ENCODE peak calls at places on chromosome X, in four cellular contexts. G is A549, I is HepG2, V is GM12878. S is an unnamed sample.

GRCh38 chrX:133402042-133402453 is 13.2 kb downstream of the GPC4 start:
- DNase-seq in I (no peak), G (no peak), V (no peak), S (no peak)

GRCh38 chrX:49171752-49172279 is at the start of gene PLP2:
- DNase-seq in I (no peak), G (no peak), V (no peak), S (peak)

GRCh38 chrX:40088299-40088625 is 9.5 kb downstream of the BCOR start:
- DNase-seq in V (no peak), I (no peak), G (no peak), S (no peak)

GRCh38 chrX:134936542-134936941 is 54.2 kb upstream of the SMIM10 start:
- DNase-seq in G (no peak), V (no peak), I (peak), S (no peak)

GRCh38 chrX:154018518-154019060 is 1.1 kb downstream of the IRAK1 start:
- DNase-seq in G (no peak), I (no peak), V (no peak), S (peak)

GRCh38 chrX:70013483-70014222 is 36.1 kb downstream of the AWAT2 start:
- DNase-seq in G (no peak), V (no peak), I (no peak), S (no peak)

GRCh38 chrX:74160816-74161215 is 143.2 kb upstream of the ZCCHC13 start:
- DNase-seq in G (no peak), V (no peak), I (no peak), S (no peak)

GRCh38 chrX:13009256-13009655 is 34.3 kb downstream of the TMSB4X start:
- DNase-seq in V (no peak), G (no peak), I (no peak), S (no peak)

GRCh38 chrX:53538781-53539180 is 104.6 kb upstream of the HSD17B10 start:
- DNase-seq in G (no peak), V (no peak), I (no peak), S (no peak)

GRCh38 chrX:2401590-2402360 is 99.0 kb downstream of the DHRSX start:
- DNase-seq in I (peak), G (no peak), V (no peak), S (no peak)
- TF ChIP-seq CEBPB in I (no peak), G (no peak), V (no peak), S (no peak)

GRCh38 chrX:37380920-37381319 is 31.8 kb downstream of the PRRG1 start:
- DNase-seq in G (peak), V (no peak), I (peak), S (peak)
- TF ChIP-seq POLR2AphosphoS2 in G (no peak), V (no peak), I (no peak), S (no peak)

DNA sequence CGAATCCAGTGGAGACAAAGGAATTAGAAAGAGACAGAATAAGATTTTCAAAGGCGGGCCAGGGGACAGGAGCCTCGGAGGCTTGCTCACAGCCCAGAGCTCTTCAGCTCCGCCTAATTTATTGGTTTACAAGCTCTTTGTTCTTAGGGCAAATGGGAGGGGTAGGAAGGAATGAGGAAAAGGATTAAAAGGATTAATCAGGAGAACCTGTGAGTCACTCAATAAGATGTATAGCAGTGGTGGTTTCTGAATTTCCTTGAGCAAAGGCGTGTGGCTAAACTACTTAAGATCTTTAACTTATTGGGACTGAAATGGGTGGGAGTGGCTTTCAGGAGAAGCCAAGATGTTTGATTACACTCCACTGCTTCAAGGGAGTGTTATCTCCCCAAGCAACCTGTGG is 456.0 kb upstream of the SPANXN1 start:
- DNase-seq in V (no peak), I (no peak), G (no peak), S (no peak)
- TF ChIP-seq CEBPB in V (no peak), I (no peak), G (no peak), S (no peak)

GRCh38 chrX:130179579-130180215 is 7.9 kb downstream of the RAB33A start:
- DNase-seq in V (no peak), G (no peak), I (no peak), S (peak)
- TF ChIP-seq POLR2AphosphoS2 in V (no peak), G (no peak), I (no peak), S (no peak)

DNA sequence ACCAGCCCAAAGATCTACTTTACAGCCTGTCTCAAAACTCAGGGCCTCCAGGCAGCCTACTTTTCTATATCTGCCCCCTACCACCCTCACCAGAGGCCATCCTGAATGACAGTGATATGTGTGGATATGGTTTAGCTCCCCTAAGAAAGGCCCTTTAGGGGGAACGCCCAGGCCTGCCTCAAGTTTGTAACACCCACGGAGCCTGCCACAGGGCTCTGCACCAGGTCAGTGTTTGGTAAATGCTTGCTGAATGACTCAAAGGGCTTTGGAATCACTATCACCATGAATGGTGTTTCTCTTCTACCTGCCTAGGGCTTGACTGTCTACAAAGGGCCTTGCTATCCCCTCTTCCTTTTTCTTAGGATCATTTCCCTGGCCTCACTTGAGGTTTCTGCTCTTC is 11.3 kb upstream of the LONRF3 start:
- DNase-seq in I (no peak), G (no peak), V (no peak), S (no peak)
- TF ChIP-seq CEBPB in I (no peak), G (no peak), V (no peak), S (no peak)

GRCh38 chrX:30301203-30301602 is 8.0 kb downstream of the NR0B1 start:
- DNase-seq in V (no peak), G (no peak), I (no peak), S (no peak)
- TF ChIP-seq POLR2AphosphoS2 in V (no peak), G (no peak), I (no peak), S (no peak)

DNA sequence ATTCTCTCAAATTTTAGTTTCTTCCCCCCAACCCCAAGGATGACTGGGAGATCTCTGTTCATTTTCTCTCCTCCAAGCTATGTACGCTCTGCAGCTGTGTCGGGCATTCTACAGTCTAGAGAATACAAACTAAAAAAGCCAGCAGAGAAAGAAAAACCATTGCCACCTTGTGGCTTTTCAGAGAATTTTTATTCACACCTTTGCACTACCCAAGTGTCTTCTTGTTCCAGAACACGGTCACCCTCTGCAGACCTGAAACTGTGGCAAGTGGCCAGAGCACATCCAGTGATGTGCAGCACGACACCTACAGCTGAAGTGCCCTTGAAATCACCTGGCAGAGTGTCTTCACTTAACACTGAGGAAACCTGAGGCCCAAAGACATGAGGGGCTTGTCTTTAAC is 68.6 kb downstream of the CHST7 start:
- DNase-seq in V (no peak), I (peak), G (peak), S (no peak)
- TF ChIP-seq CEBPB in V (no peak), I (no peak), G (no peak), S (no peak)

GRCh38 chrX:11543249-11543648 is 122.5 kb downstream of the ARHGAP6 start:
- DNase-seq in V (no peak), I (no peak), G (no peak), S (no peak)
- TF ChIP-seq POLR2AphosphoS2 in V (no peak), I (no peak), G (no peak), S (no peak)

DNA sequence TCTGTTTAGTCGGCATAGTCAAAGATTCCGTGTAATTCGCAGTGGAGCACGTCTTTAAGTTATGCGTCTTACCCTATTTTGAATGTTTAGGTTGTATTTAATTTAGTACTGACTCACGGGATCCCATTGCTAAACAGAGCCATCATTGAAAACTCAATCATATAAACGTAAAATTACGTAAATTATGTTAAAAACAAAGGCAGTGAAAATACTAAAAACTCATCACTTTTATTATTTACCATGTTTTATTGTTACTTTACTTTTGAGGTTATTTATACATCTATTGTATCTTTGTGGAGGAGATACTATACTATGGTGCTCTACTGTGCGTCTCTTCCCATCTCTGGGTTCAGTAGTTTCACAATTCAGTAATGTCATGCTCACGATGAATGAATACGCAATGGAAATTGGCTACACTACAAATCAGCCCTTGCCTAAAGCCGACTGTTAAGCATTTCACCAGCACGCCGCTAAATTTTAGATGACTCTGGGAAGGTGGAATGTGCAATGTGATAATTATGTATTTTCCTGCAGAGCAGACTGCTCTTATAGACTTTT is 944 bp downstream of the FUNDC2 start:
- DNase-seq in I (peak), V (no peak), G (no peak), S (no peak)
- TF ChIP-seq CEBPB in I (no peak), V (no peak), G (peak), S (peak)

GRCh38 chrX:104173841-104174240 is 7.6 kb downstream of the FAM199X start:
- DNase-seq in I (no peak), V (no peak), G (no peak), S (no peak)
- TF ChIP-seq POLR2AphosphoS2 in I (no peak), V (no peak), G (no peak), S (no peak)

S was measured in K562.